ENCODE peak calls at places on chromosomes 6 and 20, in four cellular contexts. T is HCT116, J is HepG2, C is H1. N is an unnamed sample.

GRCh38 chr6:141463237-141463977 is 669.3 kb upstream of the GJE1 start:
- DNase-seq in T (no peak), J (no peak), C (no peak), N (no peak)

GRCh38 chr6:149335924-149336323 is 18.4 kb downstream of the TAB2 start:
- DNase-seq in J (no peak), T (peak; percentile 59), C (no peak), N (no peak)

GRCh38 chr20:16363832-16364687 is 209.2 kb downstream of the KIF16B start:
- DNase-seq in T (no peak), J (no peak), C (no peak), N (no peak)

GRCh38 chr6:30325873-30326445 is 768 bp upstream of the TRIM39 start:
- DNase-seq in C (peak; percentile 88), J (no peak), T (peak; percentile 59), N (no peak)

GRCh38 chr20:5596401-5597193 is 153.6 kb upstream of the SHLD1 start:
- DNase-seq in C (no peak), J (no peak), T (no peak), N (no peak)

GRCh38 chr6:27019651-27020552 is 227.6 kb upstream of the PRSS16 start:
- DNase-seq in T (peak; percentile 81), J (no peak), C (peak; percentile 92), N (peak; percentile 98)

GRCh38 chr20:61650912-61651733 is 399.1 kb downstream of the CDH4 start:
- DNase-seq in T (no peak), C (no peak), J (no peak), N (no peak)

GRCh38 chr6:14665827-14666724 is 548.5 kb downstream of the CD83 start:
- DNase-seq in J (no peak), T (no peak), C (no peak), N (peak; percentile 51)

GRCh38 chr6:167954151-167954550 is 43.3 kb upstream of the KIF25 start:
- DNase-seq in C (no peak), J (no peak), T (no peak), N (no peak)

GRCh38 chr6:35048631-35049083 is 92.5 kb downstream of the TCP11 start:
- DNase-seq in C (no peak), T (no peak), J (no peak), N (no peak)

GRCh38 chr6:139250296-139251274 is 41.2 kb downstream of the TXLNB start:
- DNase-seq in C (peak; percentile 78), T (peak; percentile 55), J (peak; percentile 58), N (peak; percentile 51)

GRCh38 chr6:35090734-35091133 is 50.4 kb downstream of the TCP11 start:
- DNase-seq in T (no peak), C (peak; percentile 39), J (no peak), N (no peak)

GRCh38 chr6:34132486-34133185 is 13.3 kb downstream of the GRM4 start:
- DNase-seq in J (peak; percentile 17), C (peak; percentile 91), T (no peak), N (peak; percentile 86)

GRCh38 chr6:6790891-6791290 is 202.4 kb downstream of the LY86 start:
- DNase-seq in C (no peak), T (peak; percentile 87), J (peak; percentile 33), N (no peak)

GRCh38 chr20:61925555-61926252 is 140.0 kb downstream of the TAF4 start:
- DNase-seq in T (peak; percentile 24), C (no peak), J (no peak), N (peak; percentile 46)

GRCh38 chr20:25623225-25623735 is 534 bp downstream of the NANP start:
- DNase-seq in C (peak; percentile 66), T (peak; percentile 0), J (peak; percentile 64), N (peak; percentile 53)

GRCh38 chr6:6918216-6918983 is 189.4 kb upstream of the RREB1 start:
- DNase-seq in J (no peak), C (no peak), T (peak; percentile 13), N (peak; percentile 35)

GRCh38 chr20:62557425-62557824 is 81.6 kb upstream of the GATA5 start:
- DNase-seq in T (peak; percentile 18), C (no peak), J (no peak), N (no peak)

GRCh38 chr6:132715204-132715603 is 1.3 kb upstream of the VNN1 start:
- DNase-seq in J (peak; percentile 65), T (peak; percentile 49), C (peak; percentile 54), N (peak; percentile 43)

GRCh38 chr20:51339721-51340450 is 202.6 kb downstream of the NFATC2 start:
- DNase-seq in T (no peak), C (no peak), J (no peak), N (no peak)

GRCh38 chr6:15653581-15653980 is 9.2 kb downstream of the DTNBP1 start:
- DNase-seq in C (no peak), T (no peak), J (no peak), N (no peak)

GRCh38 chr20:36825374-36826104 is 50.4 kb upstream of the TLDC2 start:
- DNase-seq in C (no peak), J (no peak), T (no peak), N (no peak)

GRCh38 chr6:21999012-21999528 is 297.8 kb downstream of the PRL start:
- DNase-seq in J (no peak), C (no peak), T (no peak), N (no peak)

GRCh38 chr6:52102330-52102932 is 15.0 kb upstream of the PKHD1 start:
- DNase-seq in J (no peak), T (no peak), C (no peak), N (no peak)

GRCh38 chr6:159836294-159837140 is 36.4 kb downstream of the PNLDC1 start:
- DNase-seq in J (no peak), T (no peak), C (peak; percentile 42), N (no peak)

GRCh38 chr6:30917487-30917886 is 3.4 kb downstream of the VARS2 start:
- DNase-seq in C (no peak), J (no peak), T (no peak), N (no peak)

GRCh38 chr6:753486-753885 is 60.5 kb upstream of the EXOC2 start:
- DNase-seq in J (no peak), C (no peak), T (no peak), N (no peak)

GRCh38 chr6:137518584-137518983 is 24.4 kb upstream of the OLIG3 start:
- DNase-seq in T (no peak), J (no peak), C (no peak), N (no peak)

GRCh38 chr6:31202259-31203166 is 32.0 kb upstream of the POU5F1 start:
- DNase-seq in C (no peak), J (no peak), T (no peak), N (peak; percentile 28)

GRCh38 chr6:17485181-17485580 is 91.8 kb downstream of the CAP2 start:
- DNase-seq in J (no peak), T (no peak), C (peak; percentile 2), N (no peak)

GRCh38 chr20:57922701-57923100 is 212.9 kb upstream of the PMEPA1 start:
- DNase-seq in J (no peak), T (no peak), C (no peak), N (no peak)

GRCh38 chr20:62710221-62710885 is 1.7 kb downstream of the NTSR1 start:
- DNase-seq in C (no peak), J (no peak), T (no peak), N (no peak)

GRCh38 chr20:62233684-62234083 is 4.6 kb upstream of the OSBPL2 start:
- DNase-seq in T (no peak), J (no peak), C (no peak), N (no peak)

GRCh38 chr6:144653885-144654505 is 368.9 kb downstream of the UTRN start:
- DNase-seq in J (peak; percentile 91), C (no peak), T (no peak), N (no peak)

GRCh38 chr20:32968833-32969241 is 35.4 kb downstream of the SUN5 start:
- DNase-seq in C (no peak), T (no peak), J (no peak), N (no peak)

GRCh38 chr20:62409935-62410741 is 3.1 kb upstream of the CABLES2 start:
- DNase-seq in T (no peak), C (peak; percentile 85), J (peak; percentile 42), N (peak; percentile 72)

GRCh38 chr6:116680880-116681672 is at the start of gene KPNA5:
- DNase-seq in J (peak; percentile 92), T (peak; percentile 68), C (peak; percentile 89), N (peak; percentile 84)

GRCh38 chr6:125974214-125974866 is 12.0 kb upstream of the TRMT11 start:
- DNase-seq in T (peak; percentile 46), C (no peak), J (peak; percentile 56), N (peak; percentile 41)

DNA sequence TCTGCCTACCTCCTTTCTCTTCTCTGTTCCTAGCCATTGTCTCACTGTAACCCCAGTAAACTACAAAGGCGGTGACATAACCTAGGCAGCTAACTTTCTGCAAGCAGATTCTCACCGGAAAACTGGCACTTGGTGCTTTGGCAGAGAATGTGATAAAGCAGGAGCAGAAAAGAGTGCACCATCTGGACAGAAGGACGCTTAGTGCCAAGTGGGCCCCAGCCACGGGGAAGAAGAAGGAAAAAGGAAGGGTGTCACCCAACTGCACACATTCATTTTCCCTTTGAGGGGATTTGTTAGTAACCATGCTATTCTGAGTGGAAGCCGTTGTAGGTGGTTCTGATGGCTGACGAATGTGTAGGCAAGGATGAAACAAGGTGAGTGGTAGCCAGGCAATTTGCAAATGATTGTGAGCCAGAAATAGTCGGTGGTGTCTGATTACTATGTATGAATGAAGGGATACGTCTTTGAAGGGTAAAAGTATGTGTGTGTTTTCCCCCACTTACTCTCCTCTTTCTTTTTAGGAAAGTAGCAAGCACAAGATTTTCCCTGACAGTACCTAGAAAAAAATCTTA is 148.3 kb upstream of the STXBP5 start:
- DNase-seq in J (no peak), T (no peak), C (no peak), N (no peak)
- TF ChIP-seq FOSL1 in J (no peak), T (no peak), C (no peak), N (no peak)

GRCh38 chr6:151763303-151763702 is 44.2 kb upstream of the ESR1 start:
- DNase-seq in T (no peak), C (no peak), J (peak; percentile 15), N (peak; percentile 39)
- TF ChIP-seq FOSL1 in T (no peak), C (no peak), J (no peak), N (no peak)

GRCh38 chr6:107244742-107245470 is 129.6 kb upstream of the BEND3 start:
- DNase-seq in C (no peak), J (no peak), T (no peak), N (no peak)
- TF ChIP-seq FOSL1 in C (no peak), J (no peak), T (no peak), N (no peak)

GRCh38 chr6:3669916-3670315 is 81.6 kb downstream of the PXDC1 start:
- DNase-seq in J (no peak), T (no peak), C (no peak), N (peak; percentile 38)
- TF ChIP-seq FOSL1 in J (no peak), T (no peak), C (no peak), N (peak; percentile 14)

DNA sequence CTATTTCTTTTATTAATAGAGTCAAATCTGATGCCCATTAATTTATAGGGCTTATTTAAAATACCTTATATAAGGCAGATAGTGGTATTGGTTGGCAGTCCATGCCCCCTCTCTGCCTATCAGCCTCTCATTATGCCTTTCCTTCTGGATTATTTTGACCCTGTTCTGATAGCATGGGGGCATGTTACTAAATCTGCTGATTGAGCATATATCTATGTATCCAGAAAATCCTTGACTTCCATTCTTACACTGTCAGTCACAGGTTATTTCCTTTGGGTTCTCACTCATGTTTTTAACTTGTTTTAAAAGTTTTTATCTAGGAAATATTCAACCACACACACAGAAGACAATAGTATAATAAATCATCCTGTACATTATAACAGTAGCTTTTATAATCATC is 1184.9 kb downstream of the HACE1 start:
- DNase-seq in J (no peak), C (no peak), T (no peak), N (no peak)
- TF ChIP-seq FOSL1 in J (no peak), C (no peak), T (no peak), N (no peak)